ENCODE peak calls at places on chromosomes 1 and 21, in six cellular contexts. W is naive thymus-derived CD4-positive, alpha-beta T cell; Y is breast epithelium; G is heart left ventricle; D is upper lobe of right lung; Z is cardiac muscle cell. N is an unnamed sample. For H3K4me1, the result is how much of the 10 kb centered on the place peaks cover.

GRCh38 chr1:200774735-200775449 is 36.2 kb downstream of the CAMSAP2 start:
- DNase-seq in W (no peak), Y (no peak), G (no peak), D (no peak), Z (no peak), N (no peak)

GRCh38 chr1:173213665-173214064 is 6.5 kb upstream of the TNFSF4 start:
- DNase-seq in W (no peak), Y (no peak), G (no peak), D (no peak), Z (no peak), N (no peak)

GRCh38 chr1:6448749-6449631 is 17.0 kb downstream of the TNFRSF25 start:
- DNase-seq in W (no peak), Y (no peak), G (no peak), D (no peak), Z (peak), N (no peak)

GRCh38 chr1:38613996-38614395 is 245.6 kb downstream of the RRAGC start:
- DNase-seq in W (no peak), Y (no peak), G (no peak), D (no peak), Z (no peak), N (no peak)

GRCh38 chr1:113429461-113430153 is 39.3 kb downstream of the MAGI3 start:
- DNase-seq in W (no peak), Y (no peak), G (no peak), D (no peak), Z (no peak), N (no peak)

GRCh38 chr1:14599787-14600186 is 1.3 kb downstream of the KAZN start:
- DNase-seq in W (no peak), Y (no peak), G (no peak), D (no peak), Z (no peak), N (no peak)

GRCh38 chr1:10832703-10833102 is 36.3 kb upstream of the CASZ1 start:
- DNase-seq in W (no peak), Y (no peak), G (no peak), D (no peak), Z (no peak), N (no peak)

GRCh38 chr21:38957575-38958340 is 152.0 kb downstream of the ETS2 start:
- DNase-seq in W (no peak), Y (no peak), G (no peak), D (no peak), Z (no peak), N (no peak)

GRCh38 chr21:35540950-35541632 is 492.0 kb upstream of the RUNX1 start:
- DNase-seq in W (no peak), Y (no peak), G (no peak), D (no peak), Z (no peak), N (no peak)

GRCh38 chr1:246492611-246493245 is 14.4 kb downstream of the SMYD3 start:
- DNase-seq in W (peak), Y (no peak), G (no peak), D (peak), Z (peak), N (no peak)

GRCh38 chr1:10196991-10197390 is 13.4 kb upstream of the KIF1B start:
- DNase-seq in W (no peak), Y (no peak), G (no peak), D (no peak), Z (no peak), N (no peak)

GRCh38 chr1:2284932-2285331 is 56.8 kb downstream of the SKI start:
- DNase-seq in W (no peak), Y (no peak), G (peak), D (no peak), Z (no peak), N (no peak)

GRCh38 chr1:239112092-239112491 is 274.3 kb upstream of the CHRM3 start:
- DNase-seq in W (no peak), Y (no peak), G (no peak), D (no peak), Z (no peak), N (no peak)

GRCh38 chr1:200252526-200252925 is 157.3 kb downstream of the ZNF281 start:
- DNase-seq in W (no peak), Y (no peak), G (no peak), D (no peak), Z (no peak), N (no peak)

GRCh38 chr1:117077267-117077666 is 17.1 kb downstream of the TTF2 start:
- DNase-seq in W (no peak), Y (no peak), G (no peak), D (no peak), Z (no peak), N (no peak)

GRCh38 chr1:181151378-181152326 is 63.2 kb downstream of the IER5 start:
- DNase-seq in W (no peak), Y (no peak), G (no peak), D (no peak), Z (no peak), N (peak)

GRCh38 chr1:227317541-227318002 is 720 bp downstream of the CDC42BPA start:
- DNase-seq in W (no peak), Y (no peak), G (no peak), D (no peak), Z (peak), N (peak)

GRCh38 chr1:245197121-245197520 is 42.3 kb downstream of the KIF26B start:
- DNase-seq in W (no peak), Y (no peak), G (no peak), D (no peak), Z (no peak), N (no peak)

GRCh38 chr1:17122449-17123194 is 3.4 kb upstream of the PADI2 start:
- DNase-seq in W (no peak), Y (no peak), G (no peak), D (no peak), Z (peak), N (no peak)

GRCh38 chr1:54989968-54990810 is 8.5 kb upstream of the BSND start:
- DNase-seq in W (no peak), Y (no peak), G (no peak), D (no peak), Z (no peak), N (no peak)

GRCh38 chr1:216750031-216750627 is 26.9 kb upstream of the ESRRG start:
- DNase-seq in W (no peak), Y (no peak), G (no peak), D (no peak), Z (peak), N (no peak)

GRCh38 chr1:201060586-201060985 is 37.1 kb upstream of the KIF21B start:
- DNase-seq in W (no peak), Y (no peak), G (no peak), D (no peak), Z (no peak), N (no peak)

GRCh38 chr1:28934676-28935075 is 20.3 kb downstream of the EPB41 start:
- DNase-seq in W (no peak), Y (no peak), G (no peak), D (no peak), Z (no peak), N (no peak)

GRCh38 chr1:217535601-217536377 is 95.1 kb downstream of the GPATCH2 start:
- DNase-seq in W (no peak), Y (no peak), G (no peak), D (no peak), Z (no peak), N (no peak)

GRCh38 chr1:192086643-192087042 is 71.6 kb upstream of the RGS18 start:
- DNase-seq in W (no peak), Y (no peak), G (no peak), D (no peak), Z (no peak), N (no peak)

GRCh38 chr1:228989992-228990827 is 254.9 kb downstream of the RHOU start:
- DNase-seq in W (no peak), Y (no peak), G (peak), D (peak), Z (no peak), N (peak)

GRCh38 chr1:192702212-192702993 is 66.5 kb downstream of the RGS13 start:
- DNase-seq in W (no peak), Y (no peak), G (no peak), D (no peak), Z (no peak), N (no peak)

GRCh38 chr1:205275133-205275532 is 46.4 kb downstream of the NUAK2 start:
- DNase-seq in W (peak), Y (peak), G (no peak), D (peak), Z (no peak), N (no peak)

GRCh38 chr1:245337829-245338484 is 183.2 kb downstream of the KIF26B start:
- DNase-seq in W (peak), Y (no peak), G (no peak), D (no peak), Z (peak), N (no peak)

GRCh38 chr1:35707253-35708178 is 11.2 kb downstream of the C1orf216 start:
- DNase-seq in W (peak), Y (no peak), G (peak), D (no peak), Z (peak), N (no peak)

GRCh38 chr1:56237491-56238064 is 341.8 kb downstream of the PLPP3 start:
- DNase-seq in W (no peak), Y (no peak), G (no peak), D (no peak), Z (no peak), N (no peak)

GRCh38 chr21:38908537-38908936 is 102.8 kb downstream of the ETS2 start:
- DNase-seq in W (no peak), Y (no peak), G (no peak), D (no peak), Z (no peak), N (no peak)

GRCh38 chr1:40394456-40395172 is 21.1 kb downstream of the SMAP2 start:
- DNase-seq in W (peak), Y (no peak), G (no peak), D (no peak), Z (no peak), N (no peak)

GRCh38 chr1:156970017-156970416 is 49.6 kb downstream of the LRRC71 start:
- DNase-seq in W (peak), Y (no peak), G (no peak), D (no peak), Z (no peak), N (no peak)

GRCh38 chr1:158199840-158200239 is 19.1 kb downstream of the CD1D start:
- DNase-seq in W (peak), Y (no peak), G (no peak), D (no peak), Z (no peak), N (no peak)

GRCh38 chr1:209988706-209989105 is 50.7 kb downstream of the SYT14 start:
- DNase-seq in W (no peak), Y (no peak), G (no peak), D (no peak), Z (no peak), N (no peak)

GRCh38 chr1:19770436-19771190 is 29.1 kb downstream of the TMCO4 start:
- DNase-seq in W (no peak), Y (no peak), G (no peak), D (no peak), Z (peak), N (no peak)

GRCh38 chr1:8727809-8728213 is 89.6 kb downstream of the RERE start:
- DNase-seq in W (no peak), Y (no peak), G (no peak), D (no peak), Z (no peak), N (no peak)

DNA sequence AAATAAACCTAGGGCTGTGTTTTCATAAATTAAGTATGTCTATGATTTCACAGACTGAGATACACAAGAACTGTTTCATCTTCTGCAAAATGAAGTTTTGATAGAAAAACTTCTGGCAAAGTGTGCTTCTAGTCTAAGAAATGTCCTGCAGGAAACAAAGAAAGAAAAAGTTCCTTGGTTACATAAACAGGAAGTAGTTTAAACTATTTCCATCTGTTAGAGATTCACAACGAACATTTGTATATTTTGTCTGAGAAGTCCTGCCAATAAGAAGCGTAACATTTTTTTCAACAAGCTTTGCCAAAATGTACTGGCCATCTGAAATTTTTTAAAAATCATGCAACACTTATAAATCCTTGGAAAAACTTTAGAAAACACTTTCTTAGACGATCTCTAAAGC is 290.0 kb downstream of the LRRC40 start:
- DNase-seq in W (no peak), Y (no peak), G (no peak), D (no peak), Z (no peak), N (no peak)
- H3K4me3 ChIP-seq in W (no peak), Y (no peak), G (no peak), D (no peak), Z (no peak), N (no peak)

GRCh38 chr1:225695578-225696332 is 42.8 kb upstream of the ENAH start:
- DNase-seq in W (no peak), Y (no peak), G (no peak), D (no peak), Z (no peak), N (no peak)
- H3K4me1 ChIP-seq in W (under half), Y (under half), G (under half), D (under half), Z (under half), N (under half)

DNA sequence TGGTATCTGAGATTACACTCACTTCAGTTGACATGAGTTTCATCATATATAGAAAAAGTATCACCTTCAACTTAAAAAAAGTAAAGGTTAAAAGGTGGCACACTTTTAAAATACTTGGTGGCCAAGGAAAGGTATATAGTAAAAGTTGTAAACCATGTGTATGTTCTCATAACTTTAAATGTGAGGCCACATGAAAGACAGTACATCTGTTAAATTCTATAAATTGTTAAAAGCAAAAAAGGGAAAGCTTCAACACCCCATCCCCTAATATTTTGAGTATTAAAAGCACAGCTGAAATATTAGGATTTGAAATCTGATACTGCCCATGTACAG is 5.6 kb downstream of the IRF2BP2 start:
- DNase-seq in W (no peak), Y (no peak), G (no peak), D (no peak), Z (no peak), N (no peak)
- H3K4me3 ChIP-seq in W (peak), Y (peak), G (peak), D (peak), Z (peak), N (peak)

GRCh38 chr1:161082483-161082882 is 6.9 kb downstream of the NECTIN4 start:
- DNase-seq in W (no peak), Y (no peak), G (no peak), D (no peak), Z (no peak), N (no peak)
- H3K4me1 ChIP-seq in W (under half), Y (under half), G (under half), D (under half), Z (under half), N (under half)

GRCh38 chr1:67894981-67895735 is 61.9 kb upstream of the GNG12 start:
- DNase-seq in W (no peak), Y (no peak), G (no peak), D (no peak), Z (no peak), N (no peak)

GRCh38 chr1:67893126-67893495 is 59.8 kb upstream of the GNG12 start:
- DNase-seq in W (no peak), Y (no peak), G (no peak), D (no peak), Z (no peak), N (no peak)

GRCh38 chr1:67897270-67897949 is 64.1 kb upstream of the GNG12 start:
- DNase-seq in W (no peak), Y (no peak), G (no peak), D (no peak), Z (no peak), N (no peak)

GRCh38 chr1:67896826-67897225 is 63.6 kb upstream of the GNG12 start:
- DNase-seq in W (no peak), Y (no peak), G (no peak), D (no peak), Z (no peak), N (no peak)

GRCh38 chr1:67898033-67898726 is 64.9 kb upstream of the GNG12 start:
- DNase-seq in W (no peak), Y (no peak), G (no peak), D (no peak), Z (no peak), N (no peak)
- H3K4me3 ChIP-seq in W (no peak), Y (no peak), G (no peak), D (no peak), Z (no peak), N (no peak)

N was measured in sigmoid colon.